ENCODE peak calls at places on chromosome 21, in four cellular contexts. A is GM12878, N is Panc1, U is K562. F is an unnamed sample.

GRCh38 chr21:44926364-44927101 is 5.8 kb upstream of the ITGB2 start:
- DNase-seq in N (no peak), U (no peak), A (no peak), F (peak)

GRCh38 chr21:45383111-45383614 is 21.8 kb upstream of the COL18A1 start:
- DNase-seq in A (no peak), N (no peak), U (peak), F (no peak)

GRCh38 chr21:44428281-44428942 is 26.9 kb upstream of the LRRC3 start:
- DNase-seq in U (peak), A (no peak), N (no peak), F (peak)

GRCh38 chr21:27648560-27648959 is 681.7 kb upstream of the ADAMTS5 start:
- DNase-seq in A (no peak), N (no peak), U (no peak), F (no peak)

GRCh38 chr21:35150562-35151226 is 101.6 kb upstream of the RUNX1 start:
- DNase-seq in U (no peak), A (no peak), N (no peak), F (no peak)

GRCh38 chr21:21003701-21004100 is 5.5 kb downstream of the NCAM2 start:
- DNase-seq in A (no peak), N (no peak), U (peak), F (peak)

GRCh38 chr21:46149205-46149901 is 6.0 kb downstream of the FTCD start:
- DNase-seq in A (no peak), U (no peak), N (no peak), F (no peak)

GRCh38 chr21:31370893-31371652 is 27.0 kb upstream of the TIAM1 start:
- DNase-seq in U (no peak), N (no peak), A (no peak), F (no peak)

GRCh38 chr21:26801524-26801923 is 43.7 kb downstream of the ADAMTS1 start:
- DNase-seq in U (no peak), A (no peak), N (no peak), F (no peak)

GRCh38 chr21:27057997-27058396 is 91.1 kb upstream of the ADAMTS5 start:
- DNase-seq in U (no peak), A (no peak), N (no peak), F (no peak)

GRCh38 chr21:32597205-32597604 is 11.9 kb upstream of the TCP10L start:
- DNase-seq in U (no peak), A (no peak), N (peak), F (no peak)

GRCh38 chr21:27372381-27372780 is 405.5 kb upstream of the ADAMTS5 start:
- DNase-seq in A (no peak), N (no peak), U (no peak), F (no peak)

GRCh38 chr21:45013271-45013841 is 61.0 kb upstream of the ADARB1 start:
- DNase-seq in A (no peak), N (no peak), U (no peak), F (no peak)

GRCh38 chr21:44578371-44579055 is 1.9 kb downstream of the KRTAP10-5 start:
- DNase-seq in A (no peak), N (no peak), U (no peak), F (no peak)

GRCh38 chr21:34129971-34130597 is 56.7 kb downstream of the MRPS6 start:
- DNase-seq in A (no peak), U (no peak), N (no peak), F (no peak)
- TF ChIP-seq REST in A (no peak), U (no peak), N (no peak), F (no peak)

GRCh38 chr21:28872218-28872617 is 120.5 kb downstream of the LTN1 start:
- DNase-seq in U (no peak), A (no peak), N (no peak), F (no peak)
- TF ChIP-seq POLR2AphosphoS5 in U (no peak), A (no peak), N (no peak), F (no peak)

DNA sequence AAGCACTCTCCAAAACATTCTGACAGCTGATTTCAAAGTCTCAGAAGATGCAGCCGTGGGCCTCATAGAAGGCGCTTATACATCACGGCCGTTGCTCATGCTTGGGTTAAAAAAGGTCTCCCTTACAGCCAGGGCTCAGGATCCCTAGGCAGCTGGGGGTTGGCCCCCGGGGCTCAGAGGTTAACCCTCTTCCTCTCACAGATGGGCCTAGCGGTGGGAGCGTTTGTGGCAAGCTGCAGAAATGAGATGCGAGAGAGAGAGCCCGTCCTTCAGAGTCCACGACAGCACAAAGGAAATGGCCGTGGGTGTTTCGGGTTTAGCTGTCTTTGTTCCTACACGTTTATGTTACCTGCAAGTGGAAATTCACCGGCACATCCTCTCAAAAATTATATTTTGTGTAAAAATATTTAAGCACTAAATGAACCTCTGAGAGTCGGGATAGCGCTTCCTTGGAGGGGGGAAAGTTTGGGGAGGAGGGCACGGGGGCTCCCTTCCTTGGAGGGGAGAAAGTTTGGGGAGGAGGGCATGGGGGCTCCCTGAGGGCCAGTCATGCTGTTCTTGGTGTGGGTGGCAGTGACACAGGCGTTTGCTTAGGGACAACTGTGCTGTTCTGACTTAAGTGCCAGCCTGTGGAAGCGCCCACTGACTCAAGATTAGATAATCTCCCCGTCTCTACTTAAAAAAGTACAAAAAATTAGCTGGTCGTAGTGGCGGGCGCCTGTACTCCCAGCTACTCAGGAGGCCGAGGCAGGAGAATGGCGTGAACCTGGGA is 20.5 kb upstream of the PRDM15 start:
- DNase-seq in A (no peak), N (no peak), U (no peak), F (no peak)
- TF ChIP-seq CTCF in A (no peak), N (no peak), U (no peak), F (no peak)

GRCh38 chr21:37263827-37264226 is 3.3 kb downstream of the VPS26C start:
- DNase-seq in A (no peak), U (no peak), N (no peak), F (no peak)

GRCh38 chr21:37259426-37259825 is 7.7 kb downstream of the VPS26C start:
- DNase-seq in N (no peak), A (no peak), U (no peak), F (no peak)

GRCh38 chr21:37253991-37254390 is 13.1 kb downstream of the VPS26C start:
- DNase-seq in N (no peak), U (no peak), A (no peak), F (no peak)

GRCh38 chr21:37257526-37257966 is 9.6 kb downstream of the VPS26C start:
- DNase-seq in U (no peak), A (no peak), N (no peak), F (peak)

DNA sequence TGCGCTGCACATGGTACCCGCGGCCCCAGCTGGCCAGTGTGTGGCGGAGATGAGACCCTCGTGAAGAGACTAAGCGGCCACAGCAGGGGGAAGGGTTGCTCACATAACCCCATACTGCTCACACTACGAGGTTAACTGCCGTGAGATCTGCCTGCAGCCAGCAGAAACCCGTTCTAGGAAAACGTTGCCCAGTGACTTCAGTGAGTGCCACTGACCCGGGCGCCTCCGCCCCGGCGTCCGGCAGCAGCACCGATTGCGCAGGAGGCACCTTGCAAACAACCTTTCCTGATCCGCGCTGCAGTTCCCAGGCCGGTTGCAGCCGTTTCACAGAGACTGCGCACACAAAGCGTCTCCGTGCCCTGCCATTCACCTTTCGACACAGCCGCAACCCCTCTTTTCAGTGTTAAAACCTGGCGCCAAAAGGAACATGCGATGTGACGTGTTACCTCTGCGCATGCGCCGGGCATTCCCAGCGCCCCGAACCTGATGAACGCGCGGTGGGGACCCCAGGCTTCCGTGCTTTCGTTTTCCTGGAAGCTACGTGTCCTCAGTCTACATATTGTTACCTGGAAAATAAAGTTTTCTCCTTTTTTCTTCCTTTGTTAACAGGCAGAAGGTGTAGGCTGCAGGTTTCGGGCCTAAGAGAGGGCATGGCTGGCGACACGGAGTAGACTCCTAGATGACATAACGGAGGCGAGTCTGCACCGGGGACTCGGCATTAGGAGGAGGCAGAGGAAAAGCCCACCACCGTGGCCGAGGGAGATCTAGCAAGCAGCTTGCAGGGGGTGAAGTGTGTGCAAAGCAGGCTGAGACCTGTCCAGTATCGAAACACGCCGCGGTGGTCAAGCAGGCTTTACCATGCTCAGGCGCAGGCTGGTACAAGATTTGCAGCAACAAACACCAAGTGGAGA is 8.9 kb downstream of the VPS26C start:
- DNase-seq in U (no peak), A (peak), N (no peak), F (peak)
- TF ChIP-seq REST in U (no peak), A (no peak), N (no peak), F (no peak)